ENCODE peak calls at places on chromosome 15, in four cellular contexts. One of them, this sample, is unnamed. For H3K36me3, the result is how much of the 10 kb centered on the place peaks cover.

GRCh38 chr15:72339777-72340177 is 19.8 kb upstream of the CELF6 start:
- DNase-seq in MG63: peak
- DNase-seq in heart left ventricle: no peak
- DNase-seq in adipocyte: peak
- DNase-seq in this sample: peak

GRCh38 chr15:82393671-82394070 is 35.9 kb upstream of the GOLGA6L9 start:
- DNase-seq in MG63: no peak
- DNase-seq in heart left ventricle: no peak
- DNase-seq in adipocyte: peak
- DNase-seq in this sample: no peak

GRCh38 chr15:68166847-68167246 is 38.3 kb downstream of the CALML4 start:
- DNase-seq in MG63: no peak
- DNase-seq in heart left ventricle: no peak
- DNase-seq in adipocyte: no peak
- DNase-seq in this sample: no peak

GRCh38 chr15:66164788-66165187 is 88.8 kb downstream of the MEGF11 start:
- DNase-seq in MG63: no peak
- DNase-seq in heart left ventricle: no peak
- DNase-seq in adipocyte: no peak
- DNase-seq in this sample: no peak

GRCh38 chr15:43225201-43225949 is 4.6 kb upstream of the EPB42 start:
- DNase-seq in MG63: peak
- DNase-seq in heart left ventricle: no peak
- DNase-seq in adipocyte: peak
- DNase-seq in this sample: no peak

GRCh38 chr15:60526127-60526616 is 47.2 kb upstream of the ICE2 start:
- DNase-seq in MG63: no peak
- DNase-seq in heart left ventricle: peak
- DNase-seq in adipocyte: no peak
- DNase-seq in this sample: no peak

GRCh38 chr15:26804063-26804804 is 31.4 kb upstream of the GABRB3 start:
- DNase-seq in MG63: no peak
- DNase-seq in heart left ventricle: no peak
- DNase-seq in adipocyte: no peak
- DNase-seq in this sample: no peak

GRCh38 chr15:99477745-99478525 is 87.8 kb upstream of the MEF2A start:
- DNase-seq in MG63: no peak
- DNase-seq in heart left ventricle: peak
- DNase-seq in adipocyte: no peak
- DNase-seq in this sample: no peak

GRCh38 chr15:43317566-43318184 is 12.7 kb downstream of the LCMT2 start:
- DNase-seq in MG63: no peak
- DNase-seq in heart left ventricle: no peak
- DNase-seq in adipocyte: no peak
- DNase-seq in this sample: no peak

GRCh38 chr15:38708672-38709188 is 144.1 kb upstream of the RASGRP1 start:
- DNase-seq in MG63: no peak
- DNase-seq in heart left ventricle: no peak
- DNase-seq in adipocyte: peak
- DNase-seq in this sample: no peak

DNA sequence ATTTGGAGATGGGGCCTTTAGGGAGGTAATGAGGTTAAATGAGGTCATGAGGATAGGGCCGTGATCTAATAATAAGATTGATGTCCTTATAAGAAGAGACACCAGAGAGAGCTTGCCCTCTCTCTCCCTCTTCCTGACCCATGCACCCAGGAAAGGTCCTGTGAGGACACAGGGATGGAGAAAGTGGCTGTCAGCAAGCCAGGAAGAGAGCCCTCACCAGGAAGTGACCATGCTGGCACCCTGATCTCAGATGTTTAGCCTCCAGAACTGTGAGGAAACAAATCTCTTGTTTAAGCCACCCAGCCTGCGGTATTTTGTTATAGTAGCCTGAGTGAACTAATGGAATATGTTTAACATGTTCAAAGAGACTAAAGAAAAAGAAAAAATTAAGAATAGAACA is 15.3 kb upstream of the GNB5 start:
- DNase-seq in MG63: peak
- DNase-seq in heart left ventricle: no peak
- DNase-seq in adipocyte: no peak
- DNase-seq in this sample: no peak
- H3K36me3 ChIP-seq in MG63: under half
- H3K36me3 ChIP-seq in heart left ventricle: under half
- H3K36me3 ChIP-seq in adipocyte: under half
- H3K36me3 ChIP-seq in this sample: under half

GRCh38 chr15:73964736-73965093 is 27.4 kb downstream of the STOML1 start:
- DNase-seq in MG63: peak
- DNase-seq in heart left ventricle: peak
- DNase-seq in adipocyte: peak
- DNase-seq in this sample: no peak

GRCh38 chr15:73965730-73966103 is 26.4 kb downstream of the STOML1 start:
- DNase-seq in MG63: no peak
- DNase-seq in heart left ventricle: no peak
- DNase-seq in adipocyte: peak
- DNase-seq in this sample: no peak

GRCh38 chr15:73968461-73968860 is 23.6 kb downstream of the STOML1 start:
- DNase-seq in MG63: no peak
- DNase-seq in heart left ventricle: no peak
- DNase-seq in adipocyte: no peak
- DNase-seq in this sample: no peak

GRCh38 chr15:73962409-73962808 is 29.7 kb downstream of the STOML1 start:
- DNase-seq in MG63: no peak
- DNase-seq in heart left ventricle: no peak
- DNase-seq in adipocyte: no peak
- DNase-seq in this sample: no peak

DNA sequence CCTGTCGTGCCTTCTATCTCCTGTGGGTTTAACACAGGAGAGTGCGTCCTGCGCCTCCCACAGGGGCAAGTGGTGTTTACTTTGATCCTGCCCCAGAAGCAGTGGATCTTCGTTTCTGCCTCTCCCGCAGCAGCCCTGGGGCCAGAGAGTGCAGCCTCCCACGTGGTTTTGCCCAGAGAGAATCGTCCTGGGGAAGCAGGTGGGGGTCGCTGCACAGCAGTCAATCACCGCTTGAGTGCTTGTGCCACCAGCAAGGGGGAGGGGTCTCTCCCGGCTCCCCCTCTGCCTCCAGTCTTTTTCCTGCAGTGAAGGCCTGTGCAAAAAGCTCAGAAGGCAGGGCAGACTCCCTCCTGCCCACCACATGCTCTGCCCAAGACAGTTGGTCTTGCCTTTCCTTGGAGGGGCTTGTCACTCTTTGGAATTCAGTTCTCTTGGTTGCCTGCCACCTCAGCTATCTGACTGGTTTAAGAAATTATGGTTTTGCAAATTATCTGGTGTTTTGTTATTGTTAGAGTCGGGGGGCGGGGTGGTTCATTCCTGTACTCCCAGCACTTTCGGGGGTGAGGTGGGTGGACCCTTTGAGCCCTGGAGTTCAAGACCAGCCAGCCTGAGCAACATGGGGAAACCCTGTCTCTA is 26.9 kb downstream of the STOML1 start:
- DNase-seq in MG63: no peak
- DNase-seq in heart left ventricle: no peak
- DNase-seq in adipocyte: no peak
- DNase-seq in this sample: no peak
- H3K4me3 ChIP-seq in MG63: no peak
- H3K4me3 ChIP-seq in heart left ventricle: no peak
- H3K4me3 ChIP-seq in adipocyte: no peak
- H3K4me3 ChIP-seq in this sample: no peak

GRCh38 chr15:75523011-75523410 is 56.1 kb downstream of the PTPN9 start:
- DNase-seq in MG63: no peak
- DNase-seq in heart left ventricle: no peak
- DNase-seq in adipocyte: peak
- DNase-seq in this sample: no peak

DNA sequence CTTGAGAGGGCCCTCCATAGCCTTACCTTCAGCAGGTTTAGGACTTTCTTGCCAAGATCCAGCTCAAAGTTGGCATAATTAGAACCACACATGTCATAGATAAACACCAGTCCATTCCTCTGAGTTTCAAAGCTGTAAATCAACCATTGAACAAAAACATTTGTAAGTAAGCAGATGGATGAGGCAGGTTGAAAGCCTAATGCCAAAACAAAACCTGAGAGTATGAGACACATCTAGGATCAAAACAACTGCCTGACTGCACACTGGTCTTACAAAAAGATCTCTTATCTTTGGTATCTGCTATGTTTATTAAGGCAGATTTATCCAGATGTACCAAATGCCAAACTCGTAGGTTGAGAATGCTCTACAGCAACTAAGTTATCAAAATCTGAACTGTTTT is 61.9 kb downstream of the PTPN9 start:
- DNase-seq in MG63: no peak
- DNase-seq in heart left ventricle: no peak
- DNase-seq in adipocyte: no peak
- DNase-seq in this sample: no peak
- H3K36me3 ChIP-seq in MG63: half or more
- H3K36me3 ChIP-seq in heart left ventricle: under half
- H3K36me3 ChIP-seq in adipocyte: half or more
- H3K36me3 ChIP-seq in this sample: under half

DNA sequence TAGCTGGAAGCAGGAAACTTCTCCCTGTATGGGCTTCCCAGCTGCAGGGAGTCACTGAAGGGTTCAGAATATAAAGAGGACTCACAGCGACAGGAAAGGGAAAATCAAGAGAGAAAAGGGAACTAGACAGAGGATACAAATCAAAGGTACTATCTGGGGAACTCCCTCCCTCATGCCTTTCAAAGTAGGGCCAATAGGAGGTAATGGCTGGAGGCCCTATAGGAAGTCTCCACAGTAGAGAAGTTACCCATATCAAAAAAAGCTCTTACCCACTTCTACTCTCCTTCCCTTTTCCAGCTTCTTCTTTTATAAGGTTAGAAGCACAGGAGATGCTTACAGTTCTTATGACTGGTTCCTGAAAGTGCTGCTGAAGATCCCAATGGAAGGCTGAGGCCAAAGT is 43.5 kb downstream of the FMN1 start:
- DNase-seq in MG63: no peak
- DNase-seq in heart left ventricle: no peak
- DNase-seq in adipocyte: no peak
- DNase-seq in this sample: no peak
- H3K4me3 ChIP-seq in MG63: no peak
- H3K4me3 ChIP-seq in heart left ventricle: no peak
- H3K4me3 ChIP-seq in adipocyte: no peak
- H3K4me3 ChIP-seq in this sample: no peak

DNA sequence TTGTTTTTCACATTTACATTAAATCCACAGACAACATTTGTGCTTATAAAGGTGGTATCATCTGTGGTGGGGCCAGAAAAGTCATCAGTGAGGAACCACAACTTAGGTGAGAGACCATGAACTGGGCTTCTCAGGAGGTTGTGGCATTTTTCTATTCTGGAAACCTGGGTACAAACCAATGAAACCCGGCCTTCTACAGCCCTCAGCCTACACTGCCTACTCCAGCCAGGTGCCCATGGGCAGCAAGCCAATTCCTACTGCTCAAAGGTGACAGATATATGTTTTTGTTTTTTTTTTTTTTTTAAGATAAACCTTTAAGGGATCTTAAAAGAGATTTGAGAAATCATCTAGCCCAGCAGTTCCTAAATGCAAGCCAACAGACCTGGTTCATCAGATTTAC is 20.3 kb downstream of the SPG21 start:
- DNase-seq in MG63: no peak
- DNase-seq in heart left ventricle: no peak
- DNase-seq in adipocyte: no peak
- DNase-seq in this sample: no peak
- H3K36me3 ChIP-seq in MG63: half or more
- H3K36me3 ChIP-seq in heart left ventricle: under half
- H3K36me3 ChIP-seq in adipocyte: half or more
- H3K36me3 ChIP-seq in this sample: under half

GRCh38 chr15:41798607-41799487 is 24.6 kb downstream of the MAPKBP1 start:
- DNase-seq in MG63: peak
- DNase-seq in heart left ventricle: no peak
- DNase-seq in adipocyte: no peak
- DNase-seq in this sample: no peak

GRCh38 chr15:41795996-41796395 is 21.7 kb downstream of the MAPKBP1 start:
- DNase-seq in MG63: no peak
- DNase-seq in heart left ventricle: no peak
- DNase-seq in adipocyte: no peak
- DNase-seq in this sample: no peak

GRCh38 chr15:41794081-41794480 is 19.8 kb downstream of the MAPKBP1 start:
- DNase-seq in MG63: no peak
- DNase-seq in heart left ventricle: no peak
- DNase-seq in adipocyte: peak
- DNase-seq in this sample: peak

GRCh38 chr15:41797194-41797593 is 22.9 kb downstream of the MAPKBP1 start:
- DNase-seq in MG63: no peak
- DNase-seq in heart left ventricle: no peak
- DNase-seq in adipocyte: peak
- DNase-seq in this sample: no peak

DNA sequence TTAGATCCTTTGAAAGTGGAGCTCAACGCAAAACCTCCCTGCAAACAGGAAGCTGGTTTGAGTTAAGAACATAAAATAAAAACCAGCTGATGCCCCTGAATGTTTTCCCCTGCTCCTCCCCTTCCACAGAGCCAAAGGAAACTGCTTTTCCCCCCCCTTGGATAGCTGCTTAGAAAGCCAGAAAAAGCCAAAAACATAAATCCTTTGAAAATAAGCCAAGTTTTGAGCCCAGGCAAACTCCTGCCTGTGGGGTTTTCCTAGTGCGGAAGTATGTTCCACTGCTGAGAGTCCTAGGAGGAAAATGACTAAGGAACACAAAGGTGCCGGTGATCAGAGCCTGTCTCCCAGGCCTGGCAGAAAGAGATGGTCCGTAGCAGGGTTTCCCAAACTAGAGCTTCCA is 22.2 kb downstream of the MAPKBP1 start:
- DNase-seq in MG63: no peak
- DNase-seq in heart left ventricle: no peak
- DNase-seq in adipocyte: peak
- DNase-seq in this sample: peak
- H3K4me3 ChIP-seq in MG63: no peak
- H3K4me3 ChIP-seq in heart left ventricle: no peak
- H3K4me3 ChIP-seq in adipocyte: no peak
- H3K4me3 ChIP-seq in this sample: no peak

DNA sequence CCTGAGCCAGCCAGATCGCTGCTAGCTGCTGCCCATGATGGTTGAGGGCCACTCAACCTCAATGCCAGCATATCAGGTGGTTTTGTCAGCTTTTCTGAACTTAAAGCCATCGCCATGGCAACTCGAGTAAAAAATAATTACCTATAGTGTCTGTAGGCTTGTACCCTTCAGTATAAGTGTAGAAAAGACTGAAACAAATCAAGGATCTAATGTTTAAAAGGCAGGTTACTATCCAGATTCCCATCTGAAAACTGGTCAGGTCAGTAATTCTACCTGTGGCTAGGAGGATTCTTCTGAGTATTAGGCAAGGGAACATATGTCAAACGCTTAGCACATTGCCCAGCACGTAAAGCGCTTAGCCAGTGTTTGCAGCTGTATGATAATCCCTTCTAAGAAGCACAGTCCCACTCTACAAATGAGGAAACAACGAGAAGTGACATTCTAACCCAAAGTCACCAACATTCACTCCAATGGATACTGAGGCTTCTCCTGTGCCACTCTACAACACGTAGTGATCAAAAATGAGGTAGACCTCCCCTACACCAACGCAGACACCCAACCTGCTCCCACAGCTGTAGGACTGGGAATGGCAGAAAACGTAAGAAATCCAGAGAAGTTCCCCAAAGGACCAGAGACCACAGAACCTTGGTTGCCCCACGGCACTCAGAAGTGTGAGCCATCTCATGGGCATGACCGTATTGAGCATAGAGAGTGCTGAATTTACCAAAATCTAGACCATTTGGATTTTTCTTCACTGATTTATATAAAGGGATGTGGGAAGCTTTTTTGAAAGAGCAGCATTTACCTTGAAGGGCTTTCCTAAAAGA is 55.3 kb downstream of the SLTM start:
- DNase-seq in MG63: no peak
- DNase-seq in heart left ventricle: no peak
- DNase-seq in adipocyte: no peak
- DNase-seq in this sample: no peak
- H3K36me3 ChIP-seq in MG63: half or more
- H3K36me3 ChIP-seq in heart left ventricle: under half
- H3K36me3 ChIP-seq in adipocyte: half or more
- H3K36me3 ChIP-seq in this sample: under half